ENCODE peak calls at places on chromosomes 2 and 18, in nine cellular contexts. One of them, this sample, is unnamed.

GRCh38 chr2:47699533-47700215 is 83.3 kb upstream of the MSH6 start:
- DNase-seq in B cell: no peak
- DNase-seq in heart right ventricle: no peak
- DNase-seq in A549: no peak
- DNase-seq in HEK293T: no peak
- DNase-seq in GM23248: no peak
- DNase-seq in Peyer's patch: no peak
- DNase-seq in epithelial cell of prostate: no peak
- DNase-seq in bronchial epithelial cell: no peak
- DNase-seq in this sample: no peak

GRCh38 chr2:30417253-30417652 is 29.8 kb upstream of the LCLAT1 start:
- DNase-seq in GM23248: no peak
- DNase-seq in B cell: no peak
- DNase-seq in epithelial cell of prostate: no peak
- DNase-seq in Peyer's patch: no peak
- DNase-seq in HEK293T: no peak
- DNase-seq in bronchial epithelial cell: no peak
- DNase-seq in A549: no peak
- DNase-seq in heart right ventricle: no peak
- DNase-seq in this sample: no peak

GRCh38 chr2:237180987-237181386 is 95.3 kb downstream of the COPS8 start:
- DNase-seq in GM23248: no peak
- DNase-seq in HEK293T: no peak
- DNase-seq in epithelial cell of prostate: no peak
- DNase-seq in A549: no peak
- DNase-seq in B cell: no peak
- DNase-seq in Peyer's patch: no peak
- DNase-seq in bronchial epithelial cell: no peak
- DNase-seq in heart right ventricle: no peak
- DNase-seq in this sample: no peak

GRCh38 chr18:11529081-11529480 is 80.3 kb upstream of the SLC35G4 start:
- DNase-seq in HEK293T: no peak
- DNase-seq in A549: no peak
- DNase-seq in bronchial epithelial cell: no peak
- DNase-seq in B cell: no peak
- DNase-seq in epithelial cell of prostate: no peak
- DNase-seq in GM23248: peak; percentile 45
- DNase-seq in heart right ventricle: no peak
- DNase-seq in Peyer's patch: no peak
- DNase-seq in this sample: no peak

GRCh38 chr2:112481528-112482228 is at the start of gene TTL:
- DNase-seq in heart right ventricle: peak; percentile 75
- DNase-seq in B cell: peak; percentile 98
- DNase-seq in bronchial epithelial cell: peak; percentile 35
- DNase-seq in A549: peak; percentile 69
- DNase-seq in GM23248: peak; percentile 90
- DNase-seq in HEK293T: peak; percentile 65
- DNase-seq in epithelial cell of prostate: no peak
- DNase-seq in Peyer's patch: peak; percentile 87
- DNase-seq in this sample: peak; percentile 77

GRCh38 chr18:50282521-50283335 is 1.4 kb upstream of the MBD1 start:
- DNase-seq in Peyer's patch: no peak
- DNase-seq in bronchial epithelial cell: no peak
- DNase-seq in B cell: no peak
- DNase-seq in epithelial cell of prostate: no peak
- DNase-seq in GM23248: no peak
- DNase-seq in heart right ventricle: no peak
- DNase-seq in HEK293T: no peak
- DNase-seq in A549: no peak
- DNase-seq in this sample: no peak

GRCh38 chr2:172513935-172514586 is 41.8 kb upstream of the PDK1 start:
- DNase-seq in epithelial cell of prostate: no peak
- DNase-seq in A549: no peak
- DNase-seq in GM23248: no peak
- DNase-seq in Peyer's patch: no peak
- DNase-seq in bronchial epithelial cell: no peak
- DNase-seq in B cell: no peak
- DNase-seq in heart right ventricle: peak; percentile 5
- DNase-seq in HEK293T: no peak
- DNase-seq in this sample: no peak

GRCh38 chr2:240687741-240688562 is 3.7 kb upstream of the AQP12A start:
- DNase-seq in bronchial epithelial cell: no peak
- DNase-seq in heart right ventricle: no peak
- DNase-seq in GM23248: no peak
- DNase-seq in epithelial cell of prostate: no peak
- DNase-seq in B cell: peak; percentile 31
- DNase-seq in A549: no peak
- DNase-seq in Peyer's patch: no peak
- DNase-seq in HEK293T: no peak
- DNase-seq in this sample: no peak

GRCh38 chr2:190318931-190319556 is 582 bp downstream of the HIBCH start:
- DNase-seq in GM23248: peak; percentile 52
- DNase-seq in B cell: peak; percentile 17
- DNase-seq in heart right ventricle: no peak
- DNase-seq in HEK293T: peak; percentile 14
- DNase-seq in bronchial epithelial cell: peak; percentile 21
- DNase-seq in A549: no peak
- DNase-seq in epithelial cell of prostate: no peak
- DNase-seq in Peyer's patch: no peak
- DNase-seq in this sample: peak; percentile 8

GRCh38 chr2:174035981-174036742 is 71.0 kb upstream of the SP3 start:
- DNase-seq in heart right ventricle: no peak
- DNase-seq in bronchial epithelial cell: peak; percentile 42
- DNase-seq in B cell: no peak
- DNase-seq in HEK293T: no peak
- DNase-seq in Peyer's patch: no peak
- DNase-seq in A549: peak; percentile 41
- DNase-seq in epithelial cell of prostate: no peak
- DNase-seq in GM23248: peak; percentile 92
- DNase-seq in this sample: no peak

GRCh38 chr2:98508690-98509054 is 64.0 kb downstream of the INPP4A start:
- DNase-seq in Peyer's patch: no peak
- DNase-seq in bronchial epithelial cell: peak; percentile 92
- DNase-seq in epithelial cell of prostate: no peak
- DNase-seq in heart right ventricle: peak; percentile 35
- DNase-seq in HEK293T: no peak
- DNase-seq in GM23248: no peak
- DNase-seq in B cell: no peak
- DNase-seq in A549: no peak
- DNase-seq in this sample: peak; percentile 13

GRCh38 chr2:97748397-97748796 is 35.0 kb downstream of the ZAP70 start:
- DNase-seq in GM23248: peak; percentile 20
- DNase-seq in epithelial cell of prostate: no peak
- DNase-seq in heart right ventricle: peak; percentile 59
- DNase-seq in bronchial epithelial cell: no peak
- DNase-seq in HEK293T: peak; percentile 61
- DNase-seq in Peyer's patch: no peak
- DNase-seq in A549: peak; percentile 15
- DNase-seq in B cell: peak; percentile 60
- DNase-seq in this sample: no peak

GRCh38 chr2:12442627-12442928 is 274.2 kb upstream of the TRIB2 start:
- DNase-seq in Peyer's patch: no peak
- DNase-seq in GM23248: peak; percentile 41
- DNase-seq in A549: no peak
- DNase-seq in heart right ventricle: no peak
- DNase-seq in B cell: no peak
- DNase-seq in epithelial cell of prostate: no peak
- DNase-seq in HEK293T: no peak
- DNase-seq in bronchial epithelial cell: peak; percentile 33
- DNase-seq in this sample: no peak

GRCh38 chr2:1755436-1756191 is 11.3 kb upstream of the PXDN start:
- DNase-seq in GM23248: no peak
- DNase-seq in Peyer's patch: no peak
- DNase-seq in B cell: no peak
- DNase-seq in HEK293T: no peak
- DNase-seq in A549: no peak
- DNase-seq in epithelial cell of prostate: no peak
- DNase-seq in heart right ventricle: no peak
- DNase-seq in bronchial epithelial cell: no peak
- DNase-seq in this sample: no peak

GRCh38 chr18:77052656-77053309 is 79.8 kb downstream of the MBP start:
- DNase-seq in heart right ventricle: no peak
- DNase-seq in bronchial epithelial cell: no peak
- DNase-seq in HEK293T: no peak
- DNase-seq in B cell: peak; percentile 67
- DNase-seq in Peyer's patch: no peak
- DNase-seq in A549: no peak
- DNase-seq in epithelial cell of prostate: no peak
- DNase-seq in GM23248: no peak
- DNase-seq in this sample: no peak

GRCh38 chr2:233498126-233498525 is 68.5 kb downstream of the USP40 start:
- DNase-seq in heart right ventricle: no peak
- DNase-seq in B cell: no peak
- DNase-seq in bronchial epithelial cell: no peak
- DNase-seq in A549: no peak
- DNase-seq in GM23248: no peak
- DNase-seq in epithelial cell of prostate: no peak
- DNase-seq in Peyer's patch: no peak
- DNase-seq in HEK293T: no peak
- DNase-seq in this sample: no peak

GRCh38 chr18:2050702-2051201 is 520.6 kb downstream of the METTL4 start:
- DNase-seq in GM23248: no peak
- DNase-seq in epithelial cell of prostate: peak; percentile 66
- DNase-seq in bronchial epithelial cell: peak; percentile 95
- DNase-seq in HEK293T: no peak
- DNase-seq in heart right ventricle: no peak
- DNase-seq in Peyer's patch: no peak
- DNase-seq in A549: no peak
- DNase-seq in B cell: no peak
- DNase-seq in this sample: peak; percentile 87

GRCh38 chr2:202109737-202110184 is 36.7 kb downstream of the KIAA2012 start:
- DNase-seq in GM23248: peak; percentile 72
- DNase-seq in HEK293T: peak; percentile 30
- DNase-seq in B cell: no peak
- DNase-seq in epithelial cell of prostate: no peak
- DNase-seq in heart right ventricle: peak; percentile 13
- DNase-seq in A549: no peak
- DNase-seq in Peyer's patch: no peak
- DNase-seq in bronchial epithelial cell: peak; percentile 52
- DNase-seq in this sample: no peak

GRCh38 chr2:121260370-121261154 is 24.4 kb downstream of the TFCP2L1 start:
- DNase-seq in GM23248: no peak
- DNase-seq in epithelial cell of prostate: no peak
- DNase-seq in A549: no peak
- DNase-seq in HEK293T: no peak
- DNase-seq in heart right ventricle: no peak
- DNase-seq in bronchial epithelial cell: no peak
- DNase-seq in B cell: no peak
- DNase-seq in Peyer's patch: peak; percentile 72
- DNase-seq in this sample: no peak

GRCh38 chr2:172643142-172643541 is 87.3 kb downstream of the PDK1 start:
- DNase-seq in Peyer's patch: no peak
- DNase-seq in B cell: no peak
- DNase-seq in epithelial cell of prostate: peak; percentile 70
- DNase-seq in GM23248: peak; percentile 91
- DNase-seq in A549: no peak
- DNase-seq in bronchial epithelial cell: peak; percentile 92
- DNase-seq in heart right ventricle: no peak
- DNase-seq in HEK293T: no peak
- DNase-seq in this sample: peak; percentile 13

GRCh38 chr2:37570773-37571570 is 100.5 kb downstream of the CDC42EP3 start:
- DNase-seq in bronchial epithelial cell: peak; percentile 96
- DNase-seq in A549: no peak
- DNase-seq in Peyer's patch: no peak
- DNase-seq in GM23248: peak; percentile 96
- DNase-seq in epithelial cell of prostate: peak; percentile 81
- DNase-seq in heart right ventricle: no peak
- DNase-seq in B cell: no peak
- DNase-seq in HEK293T: no peak
- DNase-seq in this sample: no peak

GRCh38 chr18:10482985-10483949 is 28.8 kb downstream of the APCDD1 start:
- DNase-seq in epithelial cell of prostate: no peak
- DNase-seq in GM23248: no peak
- DNase-seq in Peyer's patch: no peak
- DNase-seq in HEK293T: no peak
- DNase-seq in A549: no peak
- DNase-seq in heart right ventricle: peak; percentile 50
- DNase-seq in B cell: peak; percentile 65
- DNase-seq in bronchial epithelial cell: no peak
- DNase-seq in this sample: no peak

GRCh38 chr2:45820048-45820447 is 168.6 kb downstream of the PRKCE start:
- DNase-seq in epithelial cell of prostate: no peak
- DNase-seq in HEK293T: no peak
- DNase-seq in A549: no peak
- DNase-seq in Peyer's patch: no peak
- DNase-seq in bronchial epithelial cell: no peak
- DNase-seq in B cell: no peak
- DNase-seq in heart right ventricle: no peak
- DNase-seq in GM23248: no peak
- DNase-seq in this sample: no peak

GRCh38 chr18:74457043-74457742 is at the start of gene DIPK1C:
- DNase-seq in bronchial epithelial cell: no peak
- DNase-seq in Peyer's patch: no peak
- DNase-seq in heart right ventricle: no peak
- DNase-seq in A549: no peak
- DNase-seq in epithelial cell of prostate: no peak
- DNase-seq in B cell: peak; percentile 35
- DNase-seq in HEK293T: peak; percentile 25
- DNase-seq in GM23248: peak; percentile 24
- DNase-seq in this sample: no peak

GRCh38 chr18:10027031-10027430 is 113.2 kb downstream of the VAPA start:
- DNase-seq in epithelial cell of prostate: no peak
- DNase-seq in B cell: no peak
- DNase-seq in bronchial epithelial cell: no peak
- DNase-seq in HEK293T: no peak
- DNase-seq in GM23248: no peak
- DNase-seq in Peyer's patch: no peak
- DNase-seq in A549: no peak
- DNase-seq in heart right ventricle: no peak
- DNase-seq in this sample: no peak

GRCh38 chr18:67342159-67342558 is 174.4 kb downstream of the DSEL start:
- DNase-seq in Peyer's patch: no peak
- DNase-seq in bronchial epithelial cell: no peak
- DNase-seq in epithelial cell of prostate: no peak
- DNase-seq in heart right ventricle: no peak
- DNase-seq in GM23248: no peak
- DNase-seq in A549: no peak
- DNase-seq in HEK293T: no peak
- DNase-seq in B cell: no peak
- DNase-seq in this sample: no peak

GRCh38 chr2:54683596-54683995 is 39.9 kb upstream of the EML6 start:
- DNase-seq in bronchial epithelial cell: no peak
- DNase-seq in A549: no peak
- DNase-seq in Peyer's patch: no peak
- DNase-seq in HEK293T: no peak
- DNase-seq in epithelial cell of prostate: no peak
- DNase-seq in B cell: no peak
- DNase-seq in heart right ventricle: no peak
- DNase-seq in GM23248: no peak
- DNase-seq in this sample: no peak

GRCh38 chr2:15760232-15760890 is 168.7 kb downstream of the DDX1 start:
- DNase-seq in HEK293T: no peak
- DNase-seq in A549: no peak
- DNase-seq in B cell: no peak
- DNase-seq in epithelial cell of prostate: no peak
- DNase-seq in heart right ventricle: no peak
- DNase-seq in GM23248: no peak
- DNase-seq in bronchial epithelial cell: no peak
- DNase-seq in Peyer's patch: no peak
- DNase-seq in this sample: no peak

GRCh38 chr2:240510513-240511210 is 47.1 kb downstream of the ANKMY1 start:
- DNase-seq in bronchial epithelial cell: no peak
- DNase-seq in heart right ventricle: no peak
- DNase-seq in epithelial cell of prostate: no peak
- DNase-seq in GM23248: no peak
- DNase-seq in HEK293T: no peak
- DNase-seq in B cell: peak; percentile 14
- DNase-seq in Peyer's patch: no peak
- DNase-seq in A549: no peak
- DNase-seq in this sample: no peak

This sample was measured in RWPE1.